ENCODE peak calls at places on chromosome 18, in seven cellular contexts. One of them, this sample, is unnamed.

GRCh38 chr18:24992491-24992890 is 359.5 kb downstream of the ZNF521 start:
- DNase-seq in CD8-positive, alpha-beta T cell: no peak
- DNase-seq in HCT116: no peak
- DNase-seq in mucosa of descending colon: no peak
- DNase-seq in suprapubic skin: no peak
- DNase-seq in lower lobe of right lung: no peak
- DNase-seq in kidney: no peak
- DNase-seq in this sample: no peak

GRCh38 chr18:38611036-38611964 is 1045.7 kb upstream of the CELF4 start:
- DNase-seq in CD8-positive, alpha-beta T cell: no peak
- DNase-seq in HCT116: no peak
- DNase-seq in lower lobe of right lung: no peak
- DNase-seq in mucosa of descending colon: no peak
- DNase-seq in kidney: no peak
- DNase-seq in suprapubic skin: no peak
- DNase-seq in this sample: no peak

GRCh38 chr18:27315001-27315400 is 129.9 kb upstream of the CHST9 start:
- DNase-seq in CD8-positive, alpha-beta T cell: no peak
- DNase-seq in suprapubic skin: no peak
- DNase-seq in mucosa of descending colon: no peak
- DNase-seq in kidney: no peak
- DNase-seq in lower lobe of right lung: no peak
- DNase-seq in HCT116: no peak
- DNase-seq in this sample: no peak

GRCh38 chr18:75223687-75224347 is 13.2 kb downstream of the TSHZ1 start:
- DNase-seq in mucosa of descending colon: no peak
- DNase-seq in CD8-positive, alpha-beta T cell: no peak
- DNase-seq in HCT116: no peak
- DNase-seq in lower lobe of right lung: no peak
- DNase-seq in suprapubic skin: no peak
- DNase-seq in kidney: no peak
- DNase-seq in this sample: no peak

GRCh38 chr18:75173125-75173432 is 35.9 kb downstream of the PTGR3 start:
- DNase-seq in suprapubic skin: no peak
- DNase-seq in lower lobe of right lung: no peak
- DNase-seq in mucosa of descending colon: peak; percentile 28
- DNase-seq in CD8-positive, alpha-beta T cell: no peak
- DNase-seq in kidney: no peak
- DNase-seq in HCT116: no peak
- DNase-seq in this sample: no peak

GRCh38 chr18:70623106-70623505 is 334.3 kb downstream of the SOCS6 start:
- DNase-seq in lower lobe of right lung: no peak
- DNase-seq in CD8-positive, alpha-beta T cell: no peak
- DNase-seq in kidney: no peak
- DNase-seq in HCT116: no peak
- DNase-seq in suprapubic skin: no peak
- DNase-seq in mucosa of descending colon: no peak
- DNase-seq in this sample: no peak

GRCh38 chr18:8706545-8706980 is 1.2 kb downstream of the MTCL1 start:
- DNase-seq in mucosa of descending colon: no peak
- DNase-seq in suprapubic skin: no peak
- DNase-seq in lower lobe of right lung: no peak
- DNase-seq in CD8-positive, alpha-beta T cell: no peak
- DNase-seq in kidney: no peak
- DNase-seq in HCT116: no peak
- DNase-seq in this sample: peak; percentile 17

GRCh38 chr18:55489034-55489741 is 98.8 kb downstream of the TCF4 start:
- DNase-seq in CD8-positive, alpha-beta T cell: no peak
- DNase-seq in suprapubic skin: no peak
- DNase-seq in HCT116: no peak
- DNase-seq in lower lobe of right lung: no peak
- DNase-seq in kidney: no peak
- DNase-seq in mucosa of descending colon: no peak
- DNase-seq in this sample: no peak

GRCh38 chr18:60894254-60894945 is 438.8 kb upstream of the CDH20 start:
- DNase-seq in HCT116: no peak
- DNase-seq in suprapubic skin: no peak
- DNase-seq in lower lobe of right lung: no peak
- DNase-seq in CD8-positive, alpha-beta T cell: no peak
- DNase-seq in kidney: no peak
- DNase-seq in mucosa of descending colon: no peak
- DNase-seq in this sample: no peak

GRCh38 chr18:8929381-8929780 is 173.1 kb upstream of the NDUFV2 start:
- DNase-seq in HCT116: no peak
- DNase-seq in kidney: no peak
- DNase-seq in CD8-positive, alpha-beta T cell: no peak
- DNase-seq in lower lobe of right lung: no peak
- DNase-seq in suprapubic skin: no peak
- DNase-seq in mucosa of descending colon: no peak
- DNase-seq in this sample: no peak

GRCh38 chr18:77037533-77037932 is 95.0 kb downstream of the MBP start:
- DNase-seq in suprapubic skin: no peak
- DNase-seq in CD8-positive, alpha-beta T cell: no peak
- DNase-seq in kidney: no peak
- DNase-seq in mucosa of descending colon: no peak
- DNase-seq in HCT116: no peak
- DNase-seq in lower lobe of right lung: no peak
- DNase-seq in this sample: no peak

GRCh38 chr18:53380063-53380639 is 844.3 kb downstream of the MBD2 start:
- DNase-seq in kidney: no peak
- DNase-seq in lower lobe of right lung: no peak
- DNase-seq in mucosa of descending colon: no peak
- DNase-seq in HCT116: peak; percentile 19
- DNase-seq in CD8-positive, alpha-beta T cell: no peak
- DNase-seq in suprapubic skin: no peak
- DNase-seq in this sample: no peak

GRCh38 chr18:55322176-55322735 is 265.7 kb downstream of the TCF4 start:
- DNase-seq in kidney: peak; percentile 89
- DNase-seq in suprapubic skin: peak; percentile 89
- DNase-seq in lower lobe of right lung: peak; percentile 74
- DNase-seq in HCT116: no peak
- DNase-seq in CD8-positive, alpha-beta T cell: no peak
- DNase-seq in mucosa of descending colon: peak; percentile 67
- DNase-seq in this sample: peak; percentile 67

GRCh38 chr18:11506871-11507270 is 102.5 kb upstream of the SLC35G4 start:
- DNase-seq in mucosa of descending colon: no peak
- DNase-seq in HCT116: no peak
- DNase-seq in lower lobe of right lung: no peak
- DNase-seq in suprapubic skin: no peak
- DNase-seq in kidney: no peak
- DNase-seq in CD8-positive, alpha-beta T cell: no peak
- DNase-seq in this sample: no peak

GRCh38 chr18:12287684-12288405 is 20.2 kb upstream of the TUBB6 start:
- DNase-seq in HCT116: peak; percentile 54
- DNase-seq in mucosa of descending colon: peak; percentile 76
- DNase-seq in CD8-positive, alpha-beta T cell: no peak
- DNase-seq in kidney: peak; percentile 94
- DNase-seq in lower lobe of right lung: peak; percentile 86
- DNase-seq in suprapubic skin: peak; percentile 84
- DNase-seq in this sample: peak; percentile 57

GRCh38 chr18:79879566-79879965 is 71.9 kb downstream of the SLC66A2 start:
- DNase-seq in kidney: no peak
- DNase-seq in suprapubic skin: no peak
- DNase-seq in mucosa of descending colon: no peak
- DNase-seq in HCT116: no peak
- DNase-seq in CD8-positive, alpha-beta T cell: no peak
- DNase-seq in lower lobe of right lung: no peak
- DNase-seq in this sample: no peak

GRCh38 chr18:79924814-79925655 is 26.4 kb downstream of the SLC66A2 start:
- DNase-seq in lower lobe of right lung: peak; percentile 42
- DNase-seq in kidney: peak; percentile 62
- DNase-seq in suprapubic skin: peak; percentile 44
- DNase-seq in mucosa of descending colon: no peak
- DNase-seq in CD8-positive, alpha-beta T cell: no peak
- DNase-seq in HCT116: no peak
- DNase-seq in this sample: peak; percentile 94

GRCh38 chr18:41038071-41038470 is 917.0 kb upstream of the PIK3C3 start:
- DNase-seq in HCT116: no peak
- DNase-seq in mucosa of descending colon: no peak
- DNase-seq in lower lobe of right lung: no peak
- DNase-seq in CD8-positive, alpha-beta T cell: no peak
- DNase-seq in suprapubic skin: no peak
- DNase-seq in kidney: no peak
- DNase-seq in this sample: no peak

GRCh38 chr18:41043876-41044275 is 911.2 kb upstream of the PIK3C3 start:
- DNase-seq in mucosa of descending colon: no peak
- DNase-seq in suprapubic skin: no peak
- DNase-seq in HCT116: no peak
- DNase-seq in lower lobe of right lung: no peak
- DNase-seq in kidney: no peak
- DNase-seq in CD8-positive, alpha-beta T cell: no peak
- DNase-seq in this sample: no peak
- TF ChIP-seq CTCF in mucosa of descending colon: no peak
- TF ChIP-seq CTCF in suprapubic skin: no peak
- TF ChIP-seq CTCF in HCT116: no peak
- TF ChIP-seq CTCF in lower lobe of right lung: no peak
- TF ChIP-seq CTCF in kidney: no peak
- TF ChIP-seq CTCF in CD8-positive, alpha-beta T cell: no peak
- TF ChIP-seq CTCF in this sample: no peak

DNA sequence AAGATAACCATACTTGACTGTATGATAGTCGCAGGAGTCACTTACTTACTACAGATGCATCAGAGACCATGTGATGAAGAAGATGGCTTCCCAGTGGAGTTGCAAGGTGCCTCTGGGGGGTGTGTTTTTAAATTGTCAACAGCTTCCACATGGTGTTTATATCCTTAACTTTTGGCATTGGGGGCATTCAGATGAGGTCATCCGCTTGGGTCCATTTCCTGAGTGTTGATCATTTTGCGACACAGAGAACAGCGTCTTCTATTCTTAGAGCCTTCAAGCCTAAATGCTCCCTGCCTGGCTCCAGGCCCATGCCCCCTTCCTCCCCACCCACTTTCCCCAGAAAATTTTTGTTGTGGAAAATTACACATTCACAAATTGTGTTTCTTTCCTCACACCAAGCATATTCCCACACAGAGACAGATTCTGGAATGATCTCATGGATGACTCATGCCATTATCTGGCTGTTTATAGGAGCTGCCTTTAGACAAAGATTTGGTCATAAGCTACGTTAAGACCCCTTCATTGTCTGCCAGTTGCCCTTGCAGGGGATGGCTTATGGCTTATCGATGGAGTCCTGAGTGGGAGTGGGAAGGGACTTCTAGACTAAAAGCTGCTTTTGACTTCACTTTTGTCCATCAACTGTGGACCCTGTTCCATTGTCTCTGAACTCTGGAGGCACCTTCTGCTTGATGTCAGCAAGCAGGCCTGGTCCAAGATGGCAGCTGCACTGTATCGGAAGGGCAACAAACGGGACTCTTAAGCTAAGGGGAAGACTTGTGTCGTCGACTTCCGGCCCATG is 91.8 kb downstream of the CABLES1 start:
- DNase-seq in kidney: no peak
- DNase-seq in lower lobe of right lung: no peak
- DNase-seq in HCT116: no peak
- DNase-seq in mucosa of descending colon: no peak
- DNase-seq in CD8-positive, alpha-beta T cell: no peak
- DNase-seq in suprapubic skin: peak; percentile 86
- DNase-seq in this sample: no peak
- H3K4me1 ChIP-seq in kidney: peaks cover 24% of the 10 kb centered on the region
- H3K4me1 ChIP-seq in lower lobe of right lung: peaks cover 71% of the 10 kb centered on the region
- H3K4me1 ChIP-seq in HCT116: peaks cover 10% of the 10 kb centered on the region
- H3K4me1 ChIP-seq in mucosa of descending colon: no peaks in the 10 kb centered on the region
- H3K4me1 ChIP-seq in CD8-positive, alpha-beta T cell: peaks cover 10% of the 10 kb centered on the region
- H3K4me1 ChIP-seq in suprapubic skin: peaks cover 68% of the 10 kb centered on the region
- H3K4me1 ChIP-seq in this sample: peaks cover 13% of the 10 kb centered on the region

GRCh38 chr18:36711014-36711725 is 117.6 kb downstream of the TPGS2 start:
- DNase-seq in lower lobe of right lung: no peak
- DNase-seq in HCT116: no peak
- DNase-seq in mucosa of descending colon: no peak
- DNase-seq in CD8-positive, alpha-beta T cell: no peak
- DNase-seq in kidney: no peak
- DNase-seq in suprapubic skin: no peak
- DNase-seq in this sample: no peak
- TF ChIP-seq CTCF in lower lobe of right lung: no peak
- TF ChIP-seq CTCF in HCT116: no peak
- TF ChIP-seq CTCF in mucosa of descending colon: no peak
- TF ChIP-seq CTCF in CD8-positive, alpha-beta T cell: no peak
- TF ChIP-seq CTCF in kidney: no peak
- TF ChIP-seq CTCF in suprapubic skin: no peak
- TF ChIP-seq CTCF in this sample: no peak

DNA sequence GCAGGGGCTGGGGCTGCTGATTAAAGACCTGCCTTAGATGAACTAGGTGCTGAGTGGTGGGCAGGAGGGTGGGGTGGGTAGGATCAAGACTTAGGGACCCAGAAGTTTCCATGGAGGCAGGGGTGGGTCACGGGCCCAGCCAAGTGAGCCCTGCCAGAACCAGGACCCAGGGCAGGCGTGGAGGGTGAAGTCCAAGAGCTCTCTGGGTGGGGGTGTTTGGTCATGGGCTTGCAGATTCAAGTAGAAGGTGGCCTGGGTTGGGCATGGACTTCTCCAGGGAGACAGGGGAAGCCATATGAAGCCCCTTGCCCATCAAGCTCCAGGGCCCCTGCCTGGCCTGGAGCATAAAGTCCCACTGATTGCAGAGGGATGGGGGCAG is 168.8 kb downstream of the SMAD7 start:
- DNase-seq in suprapubic skin: no peak
- DNase-seq in lower lobe of right lung: no peak
- DNase-seq in mucosa of descending colon: no peak
- DNase-seq in kidney: peak; percentile 70
- DNase-seq in CD8-positive, alpha-beta T cell: no peak
- DNase-seq in HCT116: no peak
- DNase-seq in this sample: no peak
- H3K4me1 ChIP-seq in suprapubic skin: peaks cover 40% of the 10 kb centered on the region
- H3K4me1 ChIP-seq in lower lobe of right lung: peaks cover 88% of the 10 kb centered on the region
- H3K4me1 ChIP-seq in mucosa of descending colon: peaks cover 33% of the 10 kb centered on the region
- H3K4me1 ChIP-seq in kidney: peaks cover 50% of the 10 kb centered on the region
- H3K4me1 ChIP-seq in CD8-positive, alpha-beta T cell: peaks cover 16% of the 10 kb centered on the region
- H3K4me1 ChIP-seq in HCT116: peaks cover 9% of the 10 kb centered on the region
- H3K4me1 ChIP-seq in this sample: peaks cover 21% of the 10 kb centered on the region